ENCODE peak calls at places on chromosomes 2 and 18, in seven cellular contexts. One of them, this sample, is unnamed. For H3K4me1, the result is how much of the 10 kb centered on the place peaks cover.

GRCh38 chr2:105042189-105042588 is 4.3 kb downstream of the MRPS9 start:
- DNase-seq in fibroblast of lung: no peak
- DNase-seq in GM23248: no peak
- DNase-seq in neural progenitor cell: peak
- DNase-seq in astrocyte: no peak
- DNase-seq in HCT116: no peak
- DNase-seq in PC-3: no peak
- DNase-seq in this sample: no peak

GRCh38 chr18:39946623-39947061 is 2008.4 kb upstream of the PIK3C3 start:
- DNase-seq in fibroblast of lung: peak
- DNase-seq in GM23248: peak
- DNase-seq in neural progenitor cell: no peak
- DNase-seq in astrocyte: peak
- DNase-seq in HCT116: peak
- DNase-seq in PC-3: peak
- DNase-seq in this sample: peak

GRCh38 chr18:78995740-78996395 is 16.2 kb downstream of the SALL3 start:
- DNase-seq in fibroblast of lung: no peak
- DNase-seq in GM23248: no peak
- DNase-seq in neural progenitor cell: no peak
- DNase-seq in astrocyte: no peak
- DNase-seq in HCT116: no peak
- DNase-seq in PC-3: no peak
- DNase-seq in this sample: no peak

GRCh38 chr2:100941646-100942240 is 60.3 kb upstream of the RPL31 start:
- DNase-seq in fibroblast of lung: peak
- DNase-seq in GM23248: peak
- DNase-seq in neural progenitor cell: no peak
- DNase-seq in astrocyte: peak
- DNase-seq in HCT116: no peak
- DNase-seq in PC-3: no peak
- DNase-seq in this sample: no peak

GRCh38 chr2:173427887-173428683 is 73.4 kb downstream of the CDCA7 start:
- DNase-seq in fibroblast of lung: peak
- DNase-seq in GM23248: peak
- DNase-seq in neural progenitor cell: no peak
- DNase-seq in astrocyte: peak
- DNase-seq in HCT116: no peak
- DNase-seq in PC-3: peak
- DNase-seq in this sample: peak

GRCh38 chr18:58988595-58988994 is 123.9 kb downstream of the ZNF532 start:
- DNase-seq in fibroblast of lung: peak
- DNase-seq in GM23248: no peak
- DNase-seq in neural progenitor cell: no peak
- DNase-seq in astrocyte: peak
- DNase-seq in HCT116: no peak
- DNase-seq in PC-3: no peak
- DNase-seq in this sample: no peak

GRCh38 chr18:53322163-53322562 is 902.3 kb downstream of the MBD2 start:
- DNase-seq in fibroblast of lung: no peak
- DNase-seq in GM23248: no peak
- DNase-seq in neural progenitor cell: no peak
- DNase-seq in astrocyte: no peak
- DNase-seq in HCT116: no peak
- DNase-seq in PC-3: no peak
- DNase-seq in this sample: no peak

GRCh38 chr18:27604583-27604982 is 419.5 kb upstream of the CHST9 start:
- DNase-seq in fibroblast of lung: peak
- DNase-seq in GM23248: peak
- DNase-seq in neural progenitor cell: no peak
- DNase-seq in astrocyte: peak
- DNase-seq in HCT116: no peak
- DNase-seq in PC-3: peak
- DNase-seq in this sample: peak

GRCh38 chr2:234555616-234556249 is 58.9 kb upstream of the ARL4C start:
- DNase-seq in fibroblast of lung: peak
- DNase-seq in GM23248: no peak
- DNase-seq in neural progenitor cell: no peak
- DNase-seq in astrocyte: peak
- DNase-seq in HCT116: no peak
- DNase-seq in PC-3: peak
- DNase-seq in this sample: no peak

GRCh38 chr18:30533716-30534115 is 508.8 kb downstream of the DSC3 start:
- DNase-seq in fibroblast of lung: no peak
- DNase-seq in GM23248: no peak
- DNase-seq in neural progenitor cell: no peak
- DNase-seq in astrocyte: no peak
- DNase-seq in HCT116: no peak
- DNase-seq in PC-3: no peak
- DNase-seq in this sample: no peak

GRCh38 chr2:28274911-28275685 is 117.6 kb upstream of the FOSL2 start:
- DNase-seq in fibroblast of lung: peak
- DNase-seq in GM23248: peak
- DNase-seq in neural progenitor cell: peak
- DNase-seq in astrocyte: peak
- DNase-seq in HCT116: peak
- DNase-seq in PC-3: peak
- DNase-seq in this sample: peak

GRCh38 chr18:58117685-58118403 is 73.8 kb downstream of the NEDD4L start:
- DNase-seq in fibroblast of lung: peak
- DNase-seq in GM23248: peak
- DNase-seq in neural progenitor cell: no peak
- DNase-seq in astrocyte: peak
- DNase-seq in HCT116: peak
- DNase-seq in PC-3: peak
- DNase-seq in this sample: peak

GRCh38 chr18:48228301-48228715 is 180.9 kb downstream of the ZBTB7C start:
- DNase-seq in fibroblast of lung: no peak
- DNase-seq in GM23248: peak
- DNase-seq in neural progenitor cell: no peak
- DNase-seq in astrocyte: no peak
- DNase-seq in HCT116: no peak
- DNase-seq in PC-3: peak
- DNase-seq in this sample: peak

GRCh38 chr2:127219716-127220090 is 396 bp downstream of the CYP27C1 start:
- DNase-seq in fibroblast of lung: peak
- DNase-seq in GM23248: peak
- DNase-seq in neural progenitor cell: peak
- DNase-seq in astrocyte: no peak
- DNase-seq in HCT116: no peak
- DNase-seq in PC-3: peak
- DNase-seq in this sample: peak

GRCh38 chr2:227163998-227164744 is at the start of the genes COL4A3 and COL4A4:
- DNase-seq in fibroblast of lung: peak
- DNase-seq in GM23248: peak
- DNase-seq in neural progenitor cell: peak
- DNase-seq in astrocyte: peak
- DNase-seq in HCT116: peak
- DNase-seq in PC-3: peak
- DNase-seq in this sample: peak

GRCh38 chr2:152826880-152827279 is 108.5 kb downstream of the ARL6IP6 start:
- DNase-seq in fibroblast of lung: peak
- DNase-seq in GM23248: peak
- DNase-seq in neural progenitor cell: no peak
- DNase-seq in astrocyte: peak
- DNase-seq in HCT116: no peak
- DNase-seq in PC-3: peak
- DNase-seq in this sample: no peak

GRCh38 chr18:50879302-50880107 is 587 bp downstream of the ME2 start:
- DNase-seq in fibroblast of lung: peak
- DNase-seq in GM23248: peak
- DNase-seq in neural progenitor cell: no peak
- DNase-seq in astrocyte: peak
- DNase-seq in HCT116: no peak
- DNase-seq in PC-3: peak
- DNase-seq in this sample: no peak

GRCh38 chr2:38098351-38099095 is 22.6 kb upstream of the CYP1B1 start:
- DNase-seq in fibroblast of lung: no peak
- DNase-seq in GM23248: no peak
- DNase-seq in neural progenitor cell: no peak
- DNase-seq in astrocyte: no peak
- DNase-seq in HCT116: no peak
- DNase-seq in PC-3: no peak
- DNase-seq in this sample: peak

GRCh38 chr18:79411614-79412526 is 16.1 kb downstream of the NFATC1 start:
- DNase-seq in fibroblast of lung: no peak
- DNase-seq in GM23248: no peak
- DNase-seq in neural progenitor cell: no peak
- DNase-seq in astrocyte: no peak
- DNase-seq in HCT116: no peak
- DNase-seq in PC-3: no peak
- DNase-seq in this sample: no peak

GRCh38 chr18:74478876-74479275 is 17.3 kb upstream of the CNDP2 start:
- DNase-seq in fibroblast of lung: no peak
- DNase-seq in GM23248: no peak
- DNase-seq in neural progenitor cell: no peak
- DNase-seq in astrocyte: no peak
- DNase-seq in HCT116: no peak
- DNase-seq in PC-3: no peak
- DNase-seq in this sample: peak

GRCh38 chr2:160499865-160500264 is 6.3 kb upstream of the RBMS1 start:
- DNase-seq in fibroblast of lung: no peak
- DNase-seq in GM23248: no peak
- DNase-seq in neural progenitor cell: no peak
- DNase-seq in astrocyte: no peak
- DNase-seq in HCT116: no peak
- DNase-seq in PC-3: no peak
- DNase-seq in this sample: no peak

GRCh38 chr2:128308284-128308731 is 10.4 kb downstream of the HS6ST1 start:
- DNase-seq in fibroblast of lung: no peak
- DNase-seq in GM23248: no peak
- DNase-seq in neural progenitor cell: no peak
- DNase-seq in astrocyte: no peak
- DNase-seq in HCT116: no peak
- DNase-seq in PC-3: no peak
- DNase-seq in this sample: no peak

GRCh38 chr2:40394597-40394996 is 57.3 kb downstream of the SLC8A1 start:
- DNase-seq in fibroblast of lung: no peak
- DNase-seq in GM23248: peak
- DNase-seq in neural progenitor cell: no peak
- DNase-seq in astrocyte: no peak
- DNase-seq in HCT116: no peak
- DNase-seq in PC-3: no peak
- DNase-seq in this sample: no peak

GRCh38 chr2:218860950-218861381 is 1.4 kb downstream of the WNT6 start:
- DNase-seq in fibroblast of lung: peak
- DNase-seq in GM23248: no peak
- DNase-seq in neural progenitor cell: peak
- DNase-seq in astrocyte: peak
- DNase-seq in HCT116: peak
- DNase-seq in PC-3: no peak
- DNase-seq in this sample: peak

GRCh38 chr2:175203621-175204496 is 22.3 kb upstream of the ATP5MC3 start:
- DNase-seq in fibroblast of lung: peak
- DNase-seq in GM23248: peak
- DNase-seq in neural progenitor cell: peak
- DNase-seq in astrocyte: peak
- DNase-seq in HCT116: peak
- DNase-seq in PC-3: peak
- DNase-seq in this sample: peak

GRCh38 chr2:190882831-190883582 is 2.4 kb downstream of the GLS start:
- DNase-seq in fibroblast of lung: no peak
- DNase-seq in GM23248: peak
- DNase-seq in neural progenitor cell: peak
- DNase-seq in astrocyte: no peak
- DNase-seq in HCT116: no peak
- DNase-seq in PC-3: peak
- DNase-seq in this sample: no peak

GRCh38 chr2:42350434-42351063 is 10.5 kb downstream of the COX7A2L start:
- DNase-seq in fibroblast of lung: no peak
- DNase-seq in GM23248: no peak
- DNase-seq in neural progenitor cell: no peak
- DNase-seq in astrocyte: no peak
- DNase-seq in HCT116: no peak
- DNase-seq in PC-3: no peak
- DNase-seq in this sample: no peak
- H3K9ac ChIP-seq in fibroblast of lung: no peak
- H3K9ac ChIP-seq in GM23248: no peak
- H3K9ac ChIP-seq in neural progenitor cell: no peak
- H3K9ac ChIP-seq in astrocyte: no peak
- H3K9ac ChIP-seq in HCT116: no peak
- H3K9ac ChIP-seq in PC-3: no peak
- H3K9ac ChIP-seq in this sample: no peak

GRCh38 chr2:60364441-60364840 is 189.0 kb downstream of the BCL11A start:
- DNase-seq in fibroblast of lung: no peak
- DNase-seq in GM23248: no peak
- DNase-seq in neural progenitor cell: no peak
- DNase-seq in astrocyte: no peak
- DNase-seq in HCT116: no peak
- DNase-seq in PC-3: no peak
- DNase-seq in this sample: no peak
- H3K4me1 ChIP-seq in fibroblast of lung: under half
- H3K4me1 ChIP-seq in GM23248: under half
- H3K4me1 ChIP-seq in neural progenitor cell: under half
- H3K4me1 ChIP-seq in astrocyte: under half
- H3K4me1 ChIP-seq in HCT116: under half
- H3K4me1 ChIP-seq in PC-3: under half
- H3K4me1 ChIP-seq in this sample: under half

GRCh38 chr2:199344012-199344411 is 113.7 kb downstream of the SATB2 start:
- DNase-seq in fibroblast of lung: no peak
- DNase-seq in GM23248: no peak
- DNase-seq in neural progenitor cell: no peak
- DNase-seq in astrocyte: no peak
- DNase-seq in HCT116: no peak
- DNase-seq in PC-3: no peak
- DNase-seq in this sample: no peak

GRCh38 chr2:199336546-199336945 is 121.2 kb downstream of the SATB2 start:
- DNase-seq in fibroblast of lung: peak
- DNase-seq in GM23248: peak
- DNase-seq in neural progenitor cell: no peak
- DNase-seq in astrocyte: peak
- DNase-seq in HCT116: peak
- DNase-seq in PC-3: no peak
- DNase-seq in this sample: no peak

GRCh38 chr2:199335502-199335901 is 122.2 kb downstream of the SATB2 start:
- DNase-seq in fibroblast of lung: peak
- DNase-seq in GM23248: no peak
- DNase-seq in neural progenitor cell: no peak
- DNase-seq in astrocyte: peak
- DNase-seq in HCT116: no peak
- DNase-seq in PC-3: no peak
- DNase-seq in this sample: no peak

GRCh38 chr2:199339826-199340605 is 117.7 kb downstream of the SATB2 start:
- DNase-seq in fibroblast of lung: no peak
- DNase-seq in GM23248: peak
- DNase-seq in neural progenitor cell: no peak
- DNase-seq in astrocyte: no peak
- DNase-seq in HCT116: no peak
- DNase-seq in PC-3: peak
- DNase-seq in this sample: peak
- H3K9ac ChIP-seq in fibroblast of lung: no peak
- H3K9ac ChIP-seq in GM23248: no peak
- H3K9ac ChIP-seq in neural progenitor cell: no peak
- H3K9ac ChIP-seq in astrocyte: no peak
- H3K9ac ChIP-seq in HCT116: no peak
- H3K9ac ChIP-seq in PC-3: peak
- H3K9ac ChIP-seq in this sample: no peak

DNA sequence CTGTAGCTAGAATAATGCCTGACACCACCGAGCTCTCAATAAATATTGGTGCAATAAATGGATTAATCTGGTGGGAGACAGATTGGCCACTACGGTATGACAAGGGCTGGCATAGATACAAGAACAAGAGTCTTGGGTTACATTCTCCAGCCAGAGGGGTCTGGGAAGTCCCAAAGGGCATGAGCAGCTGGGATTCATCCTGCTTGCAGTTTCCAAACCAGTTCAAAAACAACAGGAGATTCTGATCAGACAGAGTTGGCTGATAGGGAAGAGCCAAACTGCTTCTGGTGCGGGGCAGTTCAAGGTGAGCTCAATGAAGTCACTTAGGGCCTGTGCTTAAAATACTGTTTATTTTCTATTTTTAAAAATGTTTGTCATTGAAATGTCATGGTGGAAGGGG is 266.9 kb downstream of the TNS1 start:
- DNase-seq in fibroblast of lung: no peak
- DNase-seq in GM23248: no peak
- DNase-seq in neural progenitor cell: no peak
- DNase-seq in astrocyte: no peak
- DNase-seq in HCT116: no peak
- DNase-seq in PC-3: no peak
- DNase-seq in this sample: no peak
- H3K4me1 ChIP-seq in fibroblast of lung: under half
- H3K4me1 ChIP-seq in GM23248: under half
- H3K4me1 ChIP-seq in neural progenitor cell: under half
- H3K4me1 ChIP-seq in astrocyte: under half
- H3K4me1 ChIP-seq in HCT116: under half
- H3K4me1 ChIP-seq in PC-3: under half
- H3K4me1 ChIP-seq in this sample: half or more